ENCODE peak calls at places on chromosomes 11 and 22, in four cellular contexts. V, E, Q and I are unnamed samples.

GRCh38 chr22:22137891-22138290 is 106.7 kb upstream of the VPREB1 start:
- DNase-seq in Q (no peak), V (no peak), E (no peak), I (no peak)

GRCh38 chr11:66568124-66568916 is at the start of gene CTSF:
- DNase-seq in E (no peak), V (peak), Q (peak), I (peak)

GRCh38 chr11:127035812-127036211 is 35.2 kb upstream of the KIRREL3 start:
- DNase-seq in E (no peak), V (no peak), Q (no peak), I (no peak)

GRCh38 chr11:111259871-111260270 is 14.3 kb downstream of the POU2AF2 start:
- DNase-seq in V (no peak), E (no peak), Q (no peak), I (no peak)

GRCh38 chr11:28878025-28878424 is 769.8 kb downstream of the METTL15 start:
- DNase-seq in V (peak), E (no peak), Q (no peak), I (no peak)

GRCh38 chr11:114308689-114309089 is 12.5 kb downstream of the NNMT start:
- DNase-seq in E (no peak), V (no peak), Q (no peak), I (no peak)

GRCh38 chr11:14981507-14981906 is 9.4 kb upstream of the CALCA start:
- DNase-seq in Q (no peak), V (no peak), E (no peak), I (no peak)

GRCh38 chr22:35400335-35400680 is 368 bp downstream of the MCM5 start:
- DNase-seq in V (no peak), Q (no peak), E (no peak), I (peak)

GRCh38 chr11:10654211-10655150 is 39.1 kb downstream of the IRAG1 start:
- DNase-seq in E (peak), Q (peak), V (peak), I (no peak)

GRCh38 chr11:92916299-92916698 is 53.2 kb upstream of the MTNR1B start:
- DNase-seq in V (no peak), E (no peak), Q (no peak), I (no peak)

GRCh38 chr22:29716814-29717213 is 3.0 kb upstream of the CABP7 start:
- DNase-seq in E (peak), V (peak), Q (peak), I (peak)

GRCh38 chr22:46936378-46936916 is 174.0 kb downstream of the TBC1D22A start:
- DNase-seq in Q (no peak), E (peak), V (no peak), I (no peak)
- TF ChIP-seq NR3C1 in Q (no peak), E (no peak), V (no peak), I (no peak)

GRCh38 chr22:27990879-27991278 is 71.8 kb upstream of the PITPNB start:
- DNase-seq in Q (peak), E (peak), V (peak), I (peak)
- TF ChIP-seq NR3C1 in Q (no peak), E (no peak), V (no peak), I (no peak)

GRCh38 chr11:8858808-8859207 is 52.2 kb upstream of the AKIP1 start:
- DNase-seq in E (no peak), Q (no peak), V (no peak), I (no peak)

GRCh38 chr11:8867856-8868705 is 42.9 kb upstream of the AKIP1 start:
- DNase-seq in Q (no peak), E (peak), V (no peak), I (no peak)

GRCh38 chr11:8865304-8865703 is 45.7 kb upstream of the AKIP1 start:
- DNase-seq in Q (no peak), V (no peak), E (no peak), I (no peak)

GRCh38 chr11:8867035-8867434 is 44.0 kb upstream of the AKIP1 start:
- DNase-seq in E (no peak), V (no peak), Q (no peak), I (no peak)

DNA sequence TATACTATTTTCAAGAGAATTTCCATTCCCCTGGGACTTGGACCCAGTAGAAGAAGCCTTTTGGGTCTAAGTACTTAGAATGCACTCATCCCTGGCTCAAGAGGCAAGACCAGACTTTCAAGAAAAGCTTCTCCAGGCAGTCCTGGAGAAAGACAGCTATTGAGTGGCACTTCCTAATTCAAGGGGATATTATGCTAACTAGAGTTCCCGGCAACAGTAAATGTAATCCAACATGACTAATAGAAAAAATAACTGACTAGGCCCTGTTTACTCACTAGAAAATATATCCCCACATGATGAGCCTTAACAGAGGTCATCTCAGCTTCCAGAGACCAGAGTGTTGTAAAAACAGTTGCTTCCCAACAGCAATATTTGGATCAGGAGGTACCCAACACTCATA is 47.2 kb upstream of the AKIP1 start:
- DNase-seq in V (no peak), E (no peak), Q (no peak), I (no peak)
- TF ChIP-seq NR3C1 in V (no peak), E (no peak), Q (no peak), I (no peak)

GRCh38 chr11:109425554-109425953 is 3.6 kb downstream of the C11orf87 start:
- DNase-seq in Q (no peak), V (peak), E (no peak), I (no peak)

GRCh38 chr11:109424893-109425292 is 2.9 kb downstream of the C11orf87 start:
- DNase-seq in V (no peak), E (peak), Q (peak), I (peak)

GRCh38 chr11:109423114-109423859 is 1.3 kb downstream of the C11orf87 start:
- DNase-seq in E (no peak), Q (no peak), V (no peak), I (peak)

GRCh38 chr11:109423860-109424190 is 1.8 kb downstream of the C11orf87 start:
- DNase-seq in Q (no peak), E (no peak), V (no peak), I (peak)

DNA sequence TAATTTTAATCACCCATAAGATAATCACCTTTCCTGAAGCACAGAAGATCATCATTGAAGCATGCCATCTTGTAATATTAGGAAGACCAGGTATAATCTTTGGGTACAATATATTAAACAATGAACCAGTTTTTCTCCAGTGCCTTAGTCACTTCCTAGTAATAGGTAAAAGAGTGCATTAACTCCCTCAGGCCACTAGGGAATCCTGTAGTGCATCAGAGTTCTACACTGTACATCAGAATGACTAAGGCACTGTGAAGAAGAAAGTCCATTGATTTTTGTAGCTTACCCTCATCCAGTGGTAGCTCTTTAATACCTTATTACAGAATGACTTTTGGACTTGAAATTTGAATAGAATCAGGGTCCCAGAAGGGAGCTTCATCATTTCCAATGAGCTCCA is 4.5 kb downstream of the C11orf87 start:
- DNase-seq in E (no peak), V (peak), Q (no peak), I (no peak)
- TF ChIP-seq NR3C1 in E (no peak), V (no peak), Q (no peak), I (no peak)

GRCh38 chr22:17269224-17269606 is 50.0 kb upstream of the ADA2 start:
- DNase-seq in E (no peak), Q (no peak), V (no peak), I (no peak)

GRCh38 chr22:17269607-17270261 is 50.5 kb upstream of the ADA2 start:
- DNase-seq in V (no peak), Q (no peak), E (no peak), I (no peak)

GRCh38 chr22:17266261-17266971 is 47.2 kb upstream of the ADA2 start:
- DNase-seq in E (no peak), Q (no peak), V (no peak), I (peak)

GRCh38 chr22:17268501-17269223 is 49.4 kb upstream of the ADA2 start:
- DNase-seq in E (no peak), V (no peak), Q (peak), I (no peak)

DNA sequence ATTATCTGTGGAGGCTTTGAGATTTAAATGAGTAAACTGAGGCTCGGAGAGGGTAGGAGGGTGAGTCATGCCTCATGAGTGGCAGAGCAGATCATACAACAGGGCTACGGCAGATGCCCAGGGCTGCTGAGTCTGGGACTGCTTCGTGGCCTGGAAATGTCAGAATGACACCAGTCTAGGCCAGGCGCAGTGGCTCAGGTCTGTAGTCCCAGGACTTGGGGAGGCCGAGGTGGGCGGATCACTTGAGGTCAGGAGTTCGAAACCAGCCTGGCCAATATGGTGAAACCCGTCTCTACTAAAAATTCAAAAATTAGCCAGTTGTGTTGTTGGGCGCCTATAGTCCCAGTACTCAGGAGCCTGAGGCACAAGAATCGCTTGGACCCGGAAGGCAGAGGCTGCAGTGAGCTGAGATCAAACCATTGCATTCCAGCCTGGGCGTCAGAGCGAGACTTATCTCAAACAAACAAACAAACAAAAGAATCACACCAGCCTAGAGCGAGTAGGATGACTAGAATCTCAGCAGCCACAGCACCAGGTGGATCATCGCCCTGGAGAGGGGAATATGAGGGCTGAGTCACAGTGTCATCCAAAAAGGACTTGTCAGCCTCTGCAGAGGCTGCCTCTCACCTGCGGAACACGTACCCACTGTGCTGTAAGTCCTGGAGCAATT is 48.6 kb upstream of the ADA2 start:
- DNase-seq in V (no peak), Q (no peak), E (no peak), I (no peak)
- TF ChIP-seq NR3C1 in V (no peak), Q (no peak), E (no peak), I (no peak)

DNA sequence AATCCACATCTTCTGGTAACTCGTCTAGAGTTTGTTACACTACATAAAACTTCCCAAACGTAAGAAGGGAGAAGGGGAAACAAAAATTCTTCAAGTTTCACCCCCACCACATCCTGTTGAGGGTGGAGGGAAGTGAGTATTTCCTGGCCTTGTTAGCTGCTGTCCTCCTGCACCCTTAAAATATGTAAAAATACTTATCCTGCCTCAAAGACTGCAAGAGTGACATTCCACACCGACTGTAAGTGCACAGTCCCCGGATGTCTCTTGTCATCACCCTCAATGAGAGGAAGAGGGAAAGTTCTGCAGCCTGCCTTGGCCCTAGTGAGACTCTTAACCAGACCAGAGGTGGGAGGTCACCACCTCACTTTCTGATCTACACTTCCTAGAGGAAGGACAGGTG is 3.3 kb downstream of the TMEM121B start:
- DNase-seq in Q (no peak), E (no peak), V (no peak), I (no peak)
- TF ChIP-seq NR3C1 in Q (no peak), E (no peak), V (no peak), I (no peak)

DNA sequence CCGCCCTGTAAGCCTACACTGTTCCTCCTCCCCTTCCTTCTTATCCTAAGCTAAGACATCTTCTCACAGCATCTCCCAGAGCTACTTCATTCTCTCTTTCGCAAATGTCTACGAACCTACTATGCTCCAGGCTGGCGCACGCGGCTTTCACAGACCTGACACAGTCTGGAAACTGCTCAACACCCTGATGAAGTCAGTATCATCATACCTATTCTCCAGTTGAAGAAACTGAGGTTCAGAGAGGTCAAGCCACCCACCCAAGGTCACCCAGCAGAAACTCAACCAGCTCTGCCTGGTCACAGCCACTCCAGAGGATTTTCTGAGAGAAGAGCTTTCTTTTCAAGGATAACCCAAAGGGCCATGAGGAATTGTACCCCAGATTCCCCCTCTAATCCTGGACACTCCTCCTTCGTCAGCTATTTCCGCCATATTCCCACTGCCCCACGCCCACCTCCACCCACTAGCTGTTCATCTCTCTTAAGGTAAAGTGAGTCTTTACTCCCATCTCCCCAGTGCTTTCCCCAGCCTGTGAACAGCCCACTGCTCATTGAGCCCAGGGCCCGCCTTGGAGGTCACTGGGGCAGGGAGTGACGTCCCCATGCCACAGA is 1.8 kb downstream of the KCNJ4 start:
- DNase-seq in E (no peak), V (no peak), Q (no peak), I (no peak)
- TF ChIP-seq NR3C1 in E (no peak), V (no peak), Q (no peak), I (no peak)

DNA sequence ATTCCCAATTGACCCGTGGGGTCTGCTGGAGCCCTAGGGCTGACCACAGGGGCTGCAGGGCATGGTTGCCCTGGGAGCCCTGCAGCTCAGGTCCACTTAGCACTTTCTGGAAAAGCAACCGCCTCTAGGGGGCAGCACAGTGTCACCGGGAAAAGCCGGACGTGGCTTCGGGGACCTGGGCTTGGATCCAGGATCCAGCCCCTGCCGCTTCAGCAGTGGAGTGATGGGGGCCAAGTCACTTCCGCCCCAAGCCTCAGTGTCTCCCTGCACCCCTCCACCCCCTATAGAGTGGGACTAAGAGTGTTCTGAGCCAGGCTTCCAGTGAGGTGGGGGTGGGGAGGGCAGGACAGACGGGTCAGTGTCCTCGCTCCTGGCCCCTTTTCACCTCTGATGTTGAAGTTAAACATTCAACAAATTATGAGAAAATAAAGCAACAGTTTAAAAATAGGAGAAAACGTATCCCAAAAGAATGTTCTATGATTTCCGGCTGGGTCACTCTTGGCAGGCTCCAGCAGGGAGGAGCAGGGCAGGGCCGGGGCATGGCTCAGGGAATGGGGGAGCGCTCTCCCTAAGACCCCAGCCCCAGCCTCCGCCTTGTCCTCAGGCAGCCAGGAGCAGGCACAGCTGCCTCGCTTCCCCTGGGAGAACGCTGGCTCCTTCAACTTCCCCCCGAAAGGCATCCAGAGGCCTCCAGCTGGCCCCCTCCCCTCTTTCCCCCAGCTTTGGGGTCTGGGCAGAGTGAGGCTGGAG is 96.5 kb upstream of the FGF3 start:
- DNase-seq in E (peak), V (peak), Q (peak), I (peak)
- TF ChIP-seq NR3C1 in E (no peak), V (no peak), Q (no peak), I (no peak)

DNA sequence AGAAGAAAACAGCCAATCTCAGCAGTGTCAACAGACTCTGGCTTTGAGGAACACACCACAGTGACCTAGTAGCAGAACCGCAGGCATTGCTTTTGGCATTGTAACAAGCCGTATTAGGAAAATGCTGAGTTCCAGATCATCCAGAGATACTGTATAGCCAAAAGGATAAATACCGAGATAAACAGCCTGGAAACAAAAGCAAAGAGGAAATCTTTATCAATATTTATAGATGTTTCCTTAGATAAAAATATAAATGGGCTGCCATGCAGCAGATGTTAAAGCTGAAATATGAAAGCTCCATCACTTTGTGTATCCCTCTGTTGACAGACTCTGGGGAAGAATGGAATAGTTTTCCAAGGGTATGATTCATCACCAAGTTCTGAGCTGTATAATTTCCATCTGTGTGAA is 98.9 kb upstream of the TP53AIP1 start:
- DNase-seq in Q (no peak), V (no peak), E (no peak), I (no peak)
- TF ChIP-seq NR3C1 in Q (no peak), V (no peak), E (no peak), I (no peak)